ENCODE peak calls at places on chromosomes 3 and 15, in five cellular contexts. G, B, Q, K and P are unnamed samples.

GRCh38 chr3:143433787-143434378 is 314.3 kb downstream of the CHST2 start:
- DNase-seq in G (no peak), B (no peak), Q (peak; percentile 8), K (no peak), P (no peak)

GRCh38 chr3:38595393-38595792 is 54.1 kb downstream of the SCN5A start:
- DNase-seq in G (no peak), B (no peak), Q (no peak), K (no peak), P (no peak)

GRCh38 chr3:38016410-38016809 is 13.0 kb downstream of the PLCD1 start:
- DNase-seq in G (no peak), B (peak; percentile 60), Q (no peak), K (no peak), P (no peak)

GRCh38 chr3:55511895-55512585 is 24.9 kb upstream of the WNT5A start:
- DNase-seq in G (no peak), B (no peak), Q (no peak), K (no peak), P (no peak)

GRCh38 chr3:152258448-152259302 is 10.1 kb upstream of the MBNL1 start:
- DNase-seq in G (peak; percentile 77), B (peak; percentile 85), Q (peak; percentile 80), K (peak; percentile 94), P (peak; percentile 90)

GRCh38 chr3:193746832-193747231 is 153.8 kb downstream of the OPA1 start:
- DNase-seq in G (no peak), B (no peak), Q (no peak), K (no peak), P (no peak)

GRCh38 chr3:190122198-190122771 is 1.6 kb upstream of the P3H2 start:
- DNase-seq in G (no peak), B (no peak), Q (no peak), K (no peak), P (no peak)

GRCh38 chr15:74193905-74194304 is 8.7 kb downstream of the STRA6 start:
- DNase-seq in G (no peak), B (no peak), Q (no peak), K (no peak), P (no peak)

GRCh38 chr15:90598053-90598577 is 68.4 kb downstream of the CRTC3 start:
- DNase-seq in G (no peak), B (peak; percentile 74), Q (no peak), K (no peak), P (no peak)

GRCh38 chr15:48602358-48603122 is 43.0 kb downstream of the FBN1 start:
- DNase-seq in G (no peak), B (no peak), Q (no peak), K (no peak), P (no peak)

GRCh38 chr3:67655364-67656121 is 1.1 kb upstream of the SUCLG2 start:
- DNase-seq in G (no peak), B (no peak), Q (no peak), K (peak; percentile 58), P (no peak)

GRCh38 chr3:138724433-138724832 is 110.3 kb downstream of the PIK3CB start:
- DNase-seq in G (no peak), B (no peak), Q (no peak), K (no peak), P (no peak)

GRCh38 chr15:42619641-42620371 is 44.4 kb downstream of the STARD9 start:
- DNase-seq in G (no peak), B (no peak), Q (no peak), K (no peak), P (no peak)

GRCh38 chr15:97652700-97653167 is 307.8 kb upstream of the ARRDC4 start:
- DNase-seq in G (no peak), B (no peak), Q (no peak), K (peak; percentile 9), P (no peak)

GRCh38 chr3:47379488-47379899 is 1.3 kb upstream of the PTPN23 start:
- DNase-seq in G (no peak), B (no peak), Q (no peak), K (no peak), P (no peak)

GRCh38 chr3:47378869-47379268 is 2.0 kb upstream of the PTPN23 start:
- DNase-seq in G (no peak), B (no peak), Q (no peak), K (no peak), P (no peak)

GRCh38 chr3:47381317-47382157 is 716 bp downstream of the PTPN23 start:
- DNase-seq in G (no peak), B (peak; percentile 94), Q (peak; percentile 70), K (peak; percentile 88), P (peak; percentile 92)

GRCh38 chr3:47380026-47380600 is 708 bp upstream of the PTPN23 start:
- DNase-seq in G (no peak), B (no peak), Q (no peak), K (no peak), P (no peak)

GRCh38 chr3:47380601-47381316 is at the start of gene PTPN23:
- DNase-seq in G (peak; percentile 86), B (peak; percentile 100), Q (peak; percentile 97), K (peak; percentile 99), P (peak; percentile 99)
- TF ChIP-seq POLR2AphosphoS5 in G (peak; percentile 77), B (peak; percentile 96), Q (peak; percentile 94), K (peak; percentile 76), P (peak; percentile 76)

GRCh38 chr3:29764603-29765254 is 483.9 kb downstream of the RBMS3 start:
- DNase-seq in G (peak; percentile 2), B (no peak), Q (peak; percentile 16), K (no peak), P (no peak)
- TF ChIP-seq POLR2AphosphoS5 in G (no peak), B (peak; percentile 53), Q (no peak), K (no peak), P (no peak)

DNA sequence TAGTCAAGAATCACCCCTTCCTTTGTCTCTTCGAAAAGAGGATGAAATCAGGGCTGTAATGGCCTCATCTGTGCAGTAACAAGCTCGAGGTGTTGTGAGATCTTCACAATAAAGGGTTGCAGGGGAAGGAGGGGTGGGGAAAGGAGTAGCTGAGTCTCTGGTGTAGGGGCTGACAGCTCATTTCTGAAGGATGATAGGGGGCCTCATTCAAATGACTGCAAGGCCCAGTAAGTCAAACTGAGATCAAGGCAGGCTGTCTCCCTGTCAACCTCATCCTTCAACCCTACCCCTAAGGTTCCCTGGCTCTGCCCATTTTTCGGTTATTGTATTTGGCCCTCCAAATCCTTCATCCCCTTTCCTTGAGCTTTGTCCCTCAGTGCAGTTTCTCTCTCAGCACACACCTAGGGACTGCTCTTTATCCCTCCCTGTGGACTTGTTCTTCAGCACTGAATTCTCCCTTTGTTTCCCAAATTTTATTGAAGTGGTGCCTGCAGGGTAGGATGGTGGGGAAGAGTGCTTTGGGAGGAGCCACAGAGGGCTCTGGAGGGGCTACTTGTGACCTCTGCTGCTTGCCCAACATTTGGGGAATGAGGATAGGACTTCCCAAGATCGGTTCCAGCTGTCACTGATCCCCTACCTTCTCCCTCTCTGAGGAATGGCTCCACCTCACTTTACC is 38.1 kb downstream of the ZNF589 start:
- DNase-seq in G (no peak), B (no peak), Q (no peak), K (no peak), P (no peak)
- TF ChIP-seq POLR2AphosphoS5 in G (no peak), B (no peak), Q (no peak), K (no peak), P (no peak)

GRCh38 chr3:194928831-194929594 is 243.3 kb downstream of the FAM43A start:
- DNase-seq in G (no peak), B (no peak), Q (peak; percentile 69), K (no peak), P (no peak)
- TF ChIP-seq POLR2AphosphoS5 in G (no peak), B (no peak), Q (no peak), K (no peak), P (no peak)

GRCh38 chr3:129727707-129728106 is 121.2 kb upstream of the PLXND1 start:
- DNase-seq in G (no peak), B (no peak), Q (no peak), K (no peak), P (no peak)

GRCh38 chr3:129718201-129718600 is 111.7 kb upstream of the PLXND1 start:
- DNase-seq in G (no peak), B (no peak), Q (no peak), K (no peak), P (no peak)

GRCh38 chr3:129722527-129722926 is 116.1 kb upstream of the PLXND1 start:
- DNase-seq in G (no peak), B (no peak), Q (no peak), K (no peak), P (no peak)

DNA sequence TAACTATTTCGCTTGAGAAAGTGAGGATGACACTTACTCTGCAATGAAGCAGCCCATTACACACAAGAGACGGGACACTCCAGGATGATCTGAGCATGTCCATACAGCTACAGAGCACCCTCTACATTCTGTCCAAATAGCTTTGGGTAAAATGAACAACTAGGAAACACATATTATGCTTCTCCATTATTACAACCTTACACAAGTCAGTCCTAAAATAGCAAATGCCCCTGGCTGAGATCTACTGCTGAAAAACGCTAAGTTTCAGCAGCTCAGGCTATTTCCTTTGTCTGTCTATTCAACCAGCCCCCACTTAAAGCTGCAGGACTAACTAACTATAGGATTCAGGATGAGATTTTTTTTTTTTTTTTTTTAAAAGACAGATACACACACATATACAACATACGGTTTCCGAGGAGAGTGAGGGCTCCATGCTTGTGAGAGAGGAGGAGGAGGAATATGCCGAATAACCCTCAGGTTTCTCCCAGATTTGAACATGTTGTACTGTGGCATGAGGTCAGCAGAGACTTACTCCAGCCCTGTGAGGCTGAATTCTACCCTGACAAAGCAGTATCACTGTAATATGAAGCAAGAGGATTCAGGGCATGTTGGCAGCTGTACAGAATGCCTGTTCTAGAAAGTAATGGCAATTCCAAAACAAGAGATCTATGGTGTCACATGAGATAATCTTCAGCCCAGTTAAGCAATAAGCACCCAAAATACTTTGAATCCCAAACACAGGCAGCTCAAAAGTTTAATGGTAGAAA is 117.3 kb upstream of the PLXND1 start:
- DNase-seq in G (no peak), B (peak; percentile 92), Q (no peak), K (no peak), P (peak; percentile 80)
- TF ChIP-seq POLR2AphosphoS5 in G (no peak), B (peak; percentile 67), Q (no peak), K (no peak), P (peak; percentile 57)

GRCh38 chr15:57596978-57597377 is 5.3 kb downstream of the MYZAP start:
- DNase-seq in G (no peak), B (peak; percentile 72), Q (no peak), K (no peak), P (no peak)
- TF ChIP-seq POLR2AphosphoS5 in G (no peak), B (no peak), Q (no peak), K (no peak), P (no peak)

GRCh38 chr15:39363761-39364586 is 216.9 kb upstream of the THBS1 start:
- DNase-seq in G (no peak), B (no peak), Q (no peak), K (no peak), P (no peak)
- TF ChIP-seq POLR2AphosphoS5 in G (no peak), B (no peak), Q (no peak), K (no peak), P (no peak)

DNA sequence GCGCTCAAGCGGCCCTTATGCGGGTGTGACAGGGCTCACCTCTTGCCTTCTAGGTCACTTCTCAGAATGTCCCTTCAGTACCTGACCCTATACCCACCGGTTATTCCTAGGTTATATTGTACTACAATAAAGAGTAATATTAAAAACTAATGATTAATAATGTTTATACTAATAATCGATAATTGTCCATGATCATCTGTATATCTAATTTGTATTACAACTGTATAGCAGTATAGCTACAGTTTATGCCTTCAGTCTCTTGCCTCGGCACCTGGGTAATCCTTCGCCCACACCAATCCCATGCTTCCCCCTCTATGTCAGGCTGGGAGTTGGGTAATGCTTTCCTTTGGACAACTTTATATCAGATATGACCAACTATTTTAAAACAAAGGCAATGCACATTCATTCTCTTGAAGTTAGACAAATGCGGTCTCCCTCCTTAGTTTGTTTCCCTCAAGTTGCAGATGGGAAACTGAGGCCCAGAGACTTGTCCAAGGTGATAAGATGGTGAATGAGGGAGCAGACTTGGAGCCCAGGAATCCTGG is 3.4 kb downstream of the FAH start:
- DNase-seq in G (no peak), B (no peak), Q (no peak), K (no peak), P (no peak)
- TF ChIP-seq POLR2AphosphoS5 in G (no peak), B (no peak), Q (no peak), K (no peak), P (no peak)